ENCODE peak calls at places on chromosomes 12 and 14, in four cellular contexts. I is BE2C, U is astrocyte of the spinal cord, L is heart left ventricle. T is an unnamed sample.

GRCh38 chr14:70685480-70686197 is 43.9 kb downstream of the TTC9 start:
- DNase-seq in I (no peak), U (peak; percentile 26), L (no peak), T (no peak)

GRCh38 chr12:131088701-131089525 is 135.2 kb downstream of the ADGRD1 start:
- DNase-seq in I (peak; percentile 6), U (no peak), L (no peak), T (no peak)

GRCh38 chr12:105761075-105761474 is 377.7 kb downstream of the NUAK1 start:
- DNase-seq in I (no peak), U (peak; percentile 31), L (no peak), T (peak; percentile 9)

GRCh38 chr12:52078276-52078675 is 1.2 kb upstream of the SMIM41 start:
- DNase-seq in I (no peak), U (no peak), L (no peak), T (no peak)

GRCh38 chr14:79834856-79835255 is 376.4 kb downstream of the DIO2 start:
- DNase-seq in I (no peak), U (no peak), L (no peak), T (no peak)

GRCh38 chr12:46492471-46493351 is 120.1 kb upstream of the SLC38A2 start:
- DNase-seq in I (no peak), U (peak; percentile 87), L (no peak), T (peak; percentile 98)

GRCh38 chr12:104764225-104765073 is 193.6 kb downstream of the SLC41A2 start:
- DNase-seq in I (no peak), U (no peak), L (no peak), T (no peak)

GRCh38 chr12:110249105-110249504 is 31.9 kb upstream of the ATP2A2 start:
- DNase-seq in I (no peak), U (peak; percentile 20), L (peak; percentile 55), T (no peak)

GRCh38 chr14:28762290-28762948 is 4.2 kb upstream of the FOXG1 start:
- DNase-seq in I (no peak), U (peak; percentile 10), L (no peak), T (no peak)

GRCh38 chr12:31590730-31591307 is at the start of gene DENND5B:
- DNase-seq in I (peak; percentile 92), U (peak; percentile 66), L (peak; percentile 90), T (peak; percentile 75)

GRCh38 chr12:120721866-120722265 is 3.8 kb upstream of the ACADS start:
- DNase-seq in I (peak; percentile 80), U (no peak), L (no peak), T (no peak)
- H3K4me3 ChIP-seq in I (no peak overlapping the region), U (no peak overlapping the region), L (no peak overlapping the region), T (no peak overlapping the region)

GRCh38 chr14:67934087-67934486 is 114.5 kb downstream of the RAD51B start:
- DNase-seq in I (no peak), U (peak; percentile 86), L (peak; percentile 30), T (peak; percentile 94)
- TF ChIP-seq CTCF in I (peak; percentile 61), U (peak; percentile 66), L (peak; percentile 72), T (peak; percentile 73)

GRCh38 chr14:90999299-90999698 is 61.1 kb downstream of the RPS6KA5 start:
- DNase-seq in I (no peak), U (no peak), L (no peak), T (no peak)

GRCh38 chr14:90993792-90994191 is 66.6 kb downstream of the RPS6KA5 start:
- DNase-seq in I (no peak), U (no peak), L (no peak), T (no peak)

GRCh38 chr14:90995785-90996184 is 64.7 kb downstream of the RPS6KA5 start:
- DNase-seq in I (no peak), U (no peak), L (no peak), T (no peak)

GRCh38 chr14:90991690-90992443 is 68.6 kb downstream of the RPS6KA5 start:
- DNase-seq in I (no peak), U (no peak), L (no peak), T (no peak)

DNA sequence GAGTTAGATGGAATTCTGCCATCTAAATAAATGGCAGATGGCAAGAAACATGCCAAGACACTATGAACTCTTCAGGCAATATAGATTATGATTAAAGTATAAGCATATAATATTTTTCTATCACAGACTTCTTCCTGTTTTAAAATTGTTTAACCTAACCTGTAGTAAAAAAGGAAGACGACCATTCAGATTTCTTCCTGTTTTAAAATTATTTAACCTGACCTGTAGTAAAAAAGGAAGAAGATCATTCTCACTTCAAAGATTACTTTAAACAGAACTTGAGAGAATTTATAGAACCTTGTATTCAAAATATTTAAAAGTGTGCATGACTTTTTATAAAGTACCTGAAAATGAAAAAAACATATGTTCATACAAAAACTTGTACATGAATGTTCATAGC is 63.5 kb downstream of the RPS6KA5 start:
- DNase-seq in I (no peak), U (no peak), L (no peak), T (no peak)
- H3K4me3 ChIP-seq in I (no peak overlapping the region), U (no peak overlapping the region), L (no peak overlapping the region), T (no peak overlapping the region)

DNA sequence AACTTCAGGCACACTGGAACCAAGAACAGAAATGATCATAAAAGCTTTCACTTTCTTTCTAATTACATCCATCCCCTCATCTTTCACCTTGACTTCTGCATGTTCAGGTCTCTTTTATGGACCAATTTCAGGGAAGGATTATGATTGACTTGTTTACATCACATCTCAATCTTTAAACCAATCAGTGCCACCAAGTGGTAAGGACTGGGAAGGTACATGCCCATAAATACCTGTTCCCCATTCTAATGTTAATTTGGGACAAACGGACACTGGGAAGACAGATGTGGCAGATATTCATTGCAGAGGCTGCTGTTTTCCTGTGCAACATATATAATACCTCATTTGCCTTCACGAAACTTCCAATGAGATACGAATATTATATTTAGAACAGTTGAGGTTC is 978.1 kb downstream of the GALC start:
- DNase-seq in I (no peak), U (no peak), L (no peak), T (no peak)
- TF ChIP-seq CTCF in I (no peak), U (peak; percentile 7), L (no peak), T (no peak)

GRCh38 chr12:125284087-125284486 is 218.9 kb downstream of the AACS start:
- DNase-seq in I (no peak), U (no peak), L (no peak), T (no peak)
- H3K4me3 ChIP-seq in I (no peak overlapping the region), U (no peak overlapping the region), L (no peak overlapping the region), T (no peak overlapping the region)

GRCh38 chr12:95282266-95282665 is 64.7 kb downstream of the VEZT start:
- DNase-seq in I (no peak), U (no peak), L (no peak), T (peak; percentile 61)

GRCh38 chr12:95283371-95283770 is 65.8 kb downstream of the VEZT start:
- DNase-seq in I (no peak), U (no peak), L (no peak), T (no peak)

GRCh38 chr12:95286713-95287112 is 69.1 kb downstream of the VEZT start:
- DNase-seq in I (no peak), U (no peak), L (peak; percentile 36), T (no peak)
- TF ChIP-seq CTCF in I (no peak), U (no peak), L (no peak), T (no peak)

GRCh38 chr14:103519837-103520212 is 2.8 kb downstream of the CKB start:
- DNase-seq in I (no peak), U (no peak), L (peak; percentile 52), T (no peak)
- H3K4me3 ChIP-seq in I (no peak overlapping the region), U (no peak overlapping the region), L (no peak overlapping the region), T (no peak overlapping the region)

DNA sequence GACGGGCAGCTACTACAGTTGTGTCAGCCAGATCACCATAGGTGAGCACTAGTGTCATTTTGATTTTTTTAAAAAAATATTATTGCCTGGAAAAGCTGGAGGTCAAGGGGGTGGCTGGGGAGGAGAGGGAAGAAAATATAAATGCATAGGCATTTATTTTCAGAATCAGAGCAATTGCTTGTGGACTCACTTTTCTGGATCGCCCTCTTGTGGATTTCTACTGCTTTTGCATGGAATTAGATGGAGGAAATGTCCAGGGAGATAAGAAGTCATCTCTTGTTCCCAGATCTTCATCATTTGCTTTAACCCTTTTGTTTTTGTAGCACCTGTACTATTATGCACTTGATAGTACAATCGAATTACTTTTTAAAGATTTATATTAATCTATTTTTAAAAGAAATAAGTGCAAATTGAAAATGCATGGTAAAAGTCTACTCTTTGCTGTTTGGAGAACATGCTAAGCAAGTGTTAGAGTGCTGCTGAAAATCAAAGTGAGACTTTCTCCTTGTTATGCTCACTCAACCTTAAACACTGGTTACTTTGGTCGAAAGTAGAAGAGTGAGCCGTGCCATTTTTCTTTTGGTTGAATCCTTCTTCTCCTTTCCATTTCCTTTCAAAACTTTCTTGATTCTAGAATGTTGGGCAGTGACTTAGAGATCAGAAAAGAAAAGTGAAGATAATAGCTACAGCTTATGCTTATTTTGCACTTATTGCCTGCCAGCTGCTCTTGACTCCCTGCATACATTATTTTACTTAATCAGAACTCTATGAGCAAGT is 60.6 kb upstream of the ANO4 start:
- DNase-seq in I (no peak), U (peak; percentile 53), L (no peak), T (peak; percentile 65)
- TF ChIP-seq CTCF in I (peak; percentile 76), U (peak; percentile 72), L (peak; percentile 62), T (peak; percentile 62)

GRCh38 chr14:104926619-104927431 is 2.1 kb downstream of the PLD4 start:
- DNase-seq in I (no peak), U (no peak), L (no peak), T (no peak)

GRCh38 chr14:104925941-104926609 is 1.4 kb downstream of the PLD4 start:
- DNase-seq in I (no peak), U (no peak), L (no peak), T (peak; percentile 46)

GRCh38 chr14:104923596-104924420 is 871 bp upstream of the PLD4 start:
- DNase-seq in I (no peak), U (no peak), L (no peak), T (no peak)

GRCh38 chr14:104925214-104925899 is 678 bp downstream of the PLD4 start:
- DNase-seq in I (no peak), U (no peak), L (no peak), T (no peak)

GRCh38 chr14:104924421-104925213 is at the start of gene PLD4:
- DNase-seq in I (no peak), U (no peak), L (no peak), T (no peak)
- H3K4me3 ChIP-seq in I (no peak within 1 kb of the TSS), U (no peak within 1 kb of the TSS), L (no peak within 1 kb of the TSS), T (no peak within 1 kb of the TSS)

GRCh38 chr14:60565211-60565610 is 56.3 kb downstream of the SIX6 start:
- DNase-seq in I (no peak), U (peak; percentile 85), L (no peak), T (peak; percentile 88)

GRCh38 chr14:60563113-60563512 is 54.2 kb downstream of the SIX6 start:
- DNase-seq in I (no peak), U (peak; percentile 78), L (no peak), T (peak; percentile 47)

GRCh38 chr14:60561845-60562746 is 53.1 kb downstream of the SIX6 start:
- DNase-seq in I (peak; percentile 57), U (peak; percentile 80), L (peak; percentile 36), T (peak; percentile 92)
- TF ChIP-seq CTCF in I (peak; percentile 87), U (peak; percentile 76), L (peak; percentile 61), T (peak; percentile 86)

T was measured in choroid plexus epithelial cell.